ENCODE peak calls at places on chromosomes 16 and 17, in five cellular contexts. O, V, A, L and C are unnamed samples.

GRCh38 chr16:70638814-70639792 is 7.3 kb upstream of the IL34 start:
- DNase-seq in O (no peak), V (peak; percentile 98), A (no peak), L (no peak), C (peak; percentile 80)

GRCh38 chr16:31367875-31368274 is 12.9 kb downstream of the ITGAX start:
- DNase-seq in O (no peak), V (no peak), A (no peak), L (no peak), C (no peak)

GRCh38 chr16:20901068-20901440 is 483 bp downstream of the LYRM1 start:
- DNase-seq in O (no peak), V (no peak), A (no peak), L (no peak), C (no peak)

GRCh38 chr17:75636381-75637142 is 3.3 kb downstream of the SMIM5 start:
- DNase-seq in O (no peak), V (no peak), A (peak; percentile 44), L (no peak), C (no peak)

GRCh38 chr16:23280483-23280967 is 21.6 kb upstream of the SCNN1B start:
- DNase-seq in O (no peak), V (no peak), A (no peak), L (no peak), C (no peak)

GRCh38 chr16:22670551-22670970 is 143.4 kb upstream of the HS3ST2 start:
- DNase-seq in O (peak; percentile 59), V (no peak), A (peak; percentile 86), L (peak; percentile 94), C (no peak)

GRCh38 chr16:20166531-20167235 is 93.0 kb upstream of the GPR139 start:
- DNase-seq in O (peak; percentile 31), V (no peak), A (peak; percentile 34), L (no peak), C (peak; percentile 75)

GRCh38 chr16:78693496-78693895 is 594.0 kb downstream of the WWOX start:
- DNase-seq in O (no peak), V (no peak), A (no peak), L (no peak), C (no peak)

GRCh38 chr17:76932402-76933333 is 64.5 kb downstream of the MGAT5B start:
- DNase-seq in O (no peak), V (no peak), A (no peak), L (no peak), C (no peak)

GRCh38 chr16:46789499-46790414 is 41.2 kb downstream of the C16orf87 start:
- DNase-seq in O (peak; percentile 61), V (peak; percentile 62), A (peak; percentile 90), L (peak; percentile 92), C (peak; percentile 66)

DNA sequence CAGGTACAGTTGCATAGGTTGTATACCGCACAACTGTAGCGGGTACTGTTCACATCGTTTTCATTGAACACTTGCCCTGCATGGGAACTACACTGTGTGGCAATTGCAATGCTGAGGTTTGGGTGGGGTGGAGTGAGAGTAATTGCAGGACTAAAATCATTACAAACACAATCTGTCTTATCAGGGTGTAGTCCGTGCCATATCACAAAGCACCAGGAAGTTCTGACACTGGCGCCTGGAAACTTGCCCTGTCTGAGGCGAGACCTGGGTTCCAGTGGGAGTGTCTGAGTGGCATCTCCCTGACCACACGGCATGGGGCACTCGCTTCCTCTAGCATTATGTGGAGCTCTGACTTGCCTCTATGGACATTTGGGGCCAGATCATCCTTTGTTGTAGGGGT is 153.4 kb downstream of the RGS9 start:
- DNase-seq in O (no peak), V (no peak), A (no peak), L (no peak), C (no peak)
- H2BK12ac ChIP-seq in O (no peak overlapping the region), V (no peak overlapping the region), A (no peak overlapping the region), L (no peak overlapping the region), C (no peak overlapping the region)

DNA sequence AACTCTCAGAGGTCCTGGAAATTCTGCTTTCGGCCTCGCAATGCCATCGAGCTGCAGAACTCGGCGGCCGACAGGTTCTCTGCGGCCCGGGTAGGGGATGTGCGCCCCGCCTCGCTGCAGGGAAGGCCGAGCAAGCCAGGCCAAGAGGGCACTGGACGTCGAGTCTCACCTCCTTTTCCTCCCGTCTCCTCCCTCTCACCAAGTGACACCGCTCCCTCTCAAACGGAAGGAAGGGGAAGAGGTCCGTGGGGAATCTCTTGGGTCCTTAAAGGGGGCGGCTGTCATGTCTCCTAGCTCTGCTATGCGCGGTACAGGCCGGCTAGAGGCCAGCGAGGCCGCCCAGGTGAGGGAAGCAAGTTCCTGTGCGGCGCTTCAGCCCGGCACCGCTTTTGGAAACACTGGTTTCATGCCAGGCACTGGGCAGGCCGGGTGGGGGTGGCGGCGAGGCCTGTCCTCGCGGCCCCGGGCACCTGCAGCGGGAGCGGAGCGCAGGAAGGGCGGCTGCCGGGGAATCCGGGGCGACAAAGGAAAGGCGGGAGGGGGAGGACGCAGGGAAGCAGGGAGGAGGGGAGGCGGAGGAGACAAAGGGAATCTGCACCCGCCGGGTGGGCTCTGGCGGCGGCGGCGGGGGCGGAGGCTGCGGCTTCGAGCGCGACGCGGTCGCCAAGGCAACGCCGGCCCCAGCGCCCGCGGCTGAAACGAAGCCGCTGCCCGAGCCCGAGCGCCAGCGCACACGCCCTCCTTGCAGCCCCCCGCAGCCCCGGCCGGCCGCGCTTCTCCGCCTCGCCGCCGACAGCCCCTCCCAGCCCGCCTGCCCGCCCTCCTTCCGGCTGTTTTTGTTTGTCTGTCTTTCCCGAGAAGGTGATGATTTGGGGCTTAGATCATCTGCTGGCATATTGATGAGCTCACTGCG is 32.3 kb downstream of the CDK5R1 start:
- DNase-seq in O (peak; percentile 91), V (peak; percentile 49), A (peak; percentile 84), L (peak; percentile 94), C (peak; percentile 36)
- H3K4me1 ChIP-seq in O (peaks cover 59% of the 10 kb centered on the region), V (peaks cover 13% of the 10 kb centered on the region), A (peaks cover 46% of the 10 kb centered on the region), L (peaks cover 22% of the 10 kb centered on the region), C (peaks cover 7% of the 10 kb centered on the region)

GRCh38 chr17:65759532-65759931 is 198.1 kb upstream of the AXIN2 start:
- DNase-seq in O (no peak), V (no peak), A (no peak), L (no peak), C (no peak)
- H2BK12ac ChIP-seq in O (no peak overlapping the region), V (no peak overlapping the region), A (no peak overlapping the region), L (no peak overlapping the region), C (no peak overlapping the region)

GRCh38 chr17:66340720-66341119 is 38.3 kb downstream of the PRKCA start:
- DNase-seq in O (no peak), V (no peak), A (no peak), L (no peak), C (no peak)
- H3K4me1 ChIP-seq in O (no peaks in the 10 kb centered on the region), V (peaks cover 1% of the 10 kb centered on the region), A (no peaks in the 10 kb centered on the region), L (no peaks in the 10 kb centered on the region), C (no peaks in the 10 kb centered on the region)

DNA sequence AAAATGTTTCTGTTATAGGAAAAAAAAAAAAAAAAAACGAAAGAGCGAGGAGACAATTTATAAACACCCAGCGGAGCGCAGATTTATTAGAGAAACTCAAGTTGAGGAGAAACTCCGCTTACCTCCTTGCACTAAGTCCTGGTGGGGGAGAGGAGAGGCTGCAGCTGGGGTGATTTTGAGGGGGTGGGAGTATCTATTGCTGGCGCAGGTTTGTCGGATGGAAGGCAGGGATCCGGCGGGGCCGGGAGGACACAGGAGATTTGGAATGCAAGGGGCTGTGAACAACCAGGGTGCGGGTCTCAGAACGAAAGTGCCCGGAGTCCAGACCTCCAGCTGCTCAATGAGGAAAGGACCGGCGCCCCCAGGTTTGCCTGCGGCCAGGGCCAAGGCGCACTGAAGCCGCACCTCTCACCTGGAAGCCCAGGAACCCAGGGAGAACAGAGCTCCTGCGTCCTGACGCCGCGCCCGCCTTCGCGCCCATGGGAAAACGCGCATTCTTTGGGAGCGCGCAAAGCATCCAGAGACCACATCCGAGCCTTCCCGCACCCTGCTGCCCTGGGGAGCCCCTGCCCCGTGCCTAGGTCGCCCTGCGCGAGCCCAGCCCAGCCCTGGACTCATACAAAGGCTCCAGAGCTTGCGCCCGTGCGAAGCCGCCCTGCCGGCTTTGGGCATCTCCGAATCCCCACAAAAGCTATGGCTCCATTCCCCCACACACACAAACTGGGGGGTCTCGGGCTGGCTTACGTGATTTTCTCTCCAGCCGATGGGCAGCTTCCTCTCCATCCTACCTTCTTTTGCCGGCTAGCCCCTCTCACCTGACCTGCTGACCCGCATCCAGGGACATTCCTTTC is 2.6 kb upstream of the HOXB8 start:
- DNase-seq in O (no peak), V (peak; percentile 67), A (no peak), L (no peak), C (no peak)
- H2BK12ac ChIP-seq in O (no peak overlapping the region), V (peak overlapping the region; percentile 99), A (no peak overlapping the region), L (no peak overlapping the region), C (no peak overlapping the region)

GRCh38 chr17:68594552-68594951 is 6.6 kb downstream of the FAM20A start:
- DNase-seq in O (no peak), V (no peak), A (no peak), L (peak; percentile 0), C (no peak)
- H3K4me1 ChIP-seq in O (no peaks in the 10 kb centered on the region), V (no peaks in the 10 kb centered on the region), A (peaks cover 7% of the 10 kb centered on the region), L (no peaks in the 10 kb centered on the region), C (peaks cover 13% of the 10 kb centered on the region)

GRCh38 chr17:19344311-19345066 is 18.0 kb downstream of the B9D1 start:
- DNase-seq in O (no peak), V (no peak), A (no peak), L (peak; percentile 29), C (no peak)

GRCh38 chr17:19341641-19342610 is 20.6 kb downstream of the B9D1 start:
- DNase-seq in O (no peak), V (peak; percentile 50), A (no peak), L (peak; percentile 50), C (peak; percentile 30)

GRCh38 chr17:19343671-19344151 is 18.8 kb downstream of the B9D1 start:
- DNase-seq in O (no peak), V (no peak), A (no peak), L (peak; percentile 41), C (no peak)

GRCh38 chr17:19342611-19343255 is 19.8 kb downstream of the B9D1 start:
- DNase-seq in O (no peak), V (no peak), A (no peak), L (peak; percentile 29), C (no peak)

DNA sequence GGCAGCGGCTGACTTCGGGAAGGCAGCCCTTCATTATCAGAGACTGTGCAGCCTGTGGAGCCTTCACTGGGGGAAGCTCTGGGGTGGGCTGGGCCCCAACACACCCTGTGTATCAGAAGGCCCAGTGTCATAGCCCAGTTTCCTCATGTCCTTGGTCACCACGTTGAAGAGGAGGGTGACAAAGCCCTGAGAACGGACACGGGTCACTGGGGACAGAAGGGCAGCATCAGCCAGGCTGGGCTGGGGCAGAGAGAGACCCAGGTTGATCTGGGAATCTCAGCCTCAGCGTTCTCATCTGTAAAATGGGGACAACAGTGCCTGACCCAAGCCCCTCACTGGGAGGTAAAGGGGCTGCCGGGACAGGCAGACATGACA is 19.3 kb downstream of the B9D1 start:
- DNase-seq in O (no peak), V (no peak), A (no peak), L (no peak), C (no peak)
- H2BK12ac ChIP-seq in O (no peak overlapping the region), V (no peak overlapping the region), A (no peak overlapping the region), L (no peak overlapping the region), C (no peak overlapping the region)

GRCh38 chr17:46135879-46136562 is 57.2 kb downstream of the KANSL1 start:
- DNase-seq in O (no peak), V (no peak), A (no peak), L (no peak), C (no peak)
- H3K4me1 ChIP-seq in O (no peaks in the 10 kb centered on the region), V (peaks cover 3% of the 10 kb centered on the region), A (peaks cover 5% of the 10 kb centered on the region), L (no peaks in the 10 kb centered on the region), C (no peaks in the 10 kb centered on the region)